ENCODE peak calls at places on chromosomes 2 and 18, in six cellular contexts. P, T, W, U, G and J are unnamed samples.

GRCh38 chr2:170157025-170157684 is 20.8 kb upstream of the MYO3B start:
- DNase-seq in P (no peak), T (no peak), W (no peak), U (no peak), G (no peak), J (no peak)

GRCh38 chr2:42696987-42697386 is 66.9 kb downstream of the OXER1 start:
- DNase-seq in P (peak), T (no peak), W (no peak), U (no peak), G (no peak), J (no peak)

GRCh38 chr2:37793004-37793403 is 121.6 kb upstream of the CDC42EP3 start:
- DNase-seq in P (no peak), T (no peak), W (no peak), U (no peak), G (no peak), J (no peak)

GRCh38 chr2:144430722-144431163 is 89.2 kb downstream of the ZEB2 start:
- DNase-seq in P (no peak), T (no peak), W (no peak), U (peak), G (no peak), J (no peak)

GRCh38 chr18:13145636-13146190 is 72.8 kb upstream of the LDLRAD4 start:
- DNase-seq in P (no peak), T (no peak), W (no peak), U (no peak), G (no peak), J (no peak)

GRCh38 chr2:120874401-120874821 is 138.7 kb downstream of the GLI2 start:
- DNase-seq in P (no peak), T (no peak), W (peak), U (no peak), G (no peak), J (no peak)

GRCh38 chr2:66490588-66491001 is 55.7 kb downstream of the MEIS1 start:
- DNase-seq in P (no peak), T (no peak), W (no peak), U (no peak), G (no peak), J (no peak)

GRCh38 chr2:8572712-8573233 is 109.1 kb upstream of the ID2 start:
- DNase-seq in P (no peak), T (no peak), W (no peak), U (no peak), G (no peak), J (no peak)

GRCh38 chr2:28981620-28982371 is 698 bp downstream of the TOGARAM2 start:
- DNase-seq in P (no peak), T (no peak), W (no peak), U (no peak), G (no peak), J (no peak)

GRCh38 chr2:67337903-67338302 is 59.2 kb upstream of the ETAA1 start:
- DNase-seq in P (no peak), T (no peak), W (no peak), U (no peak), G (no peak), J (no peak)

GRCh38 chr2:35548171-35548570 is 807.4 kb upstream of the CRIM1 start:
- DNase-seq in P (no peak), T (no peak), W (no peak), U (no peak), G (no peak), J (no peak)

GRCh38 chr2:109197491-109198480 is 68.8 kb downstream of the SH3RF3 start:
- DNase-seq in P (no peak), T (no peak), W (no peak), U (no peak), G (peak), J (no peak)

GRCh38 chr2:226910384-226910783 is 74.5 kb downstream of the RHBDD1 start:
- DNase-seq in P (peak), T (no peak), W (no peak), U (no peak), G (no peak), J (no peak)

GRCh38 chr2:196334710-196335109 is 163.3 kb upstream of the STK17B start:
- DNase-seq in P (no peak), T (no peak), W (no peak), U (no peak), G (no peak), J (no peak)

GRCh38 chr2:227377461-227378351 is 1.4 kb downstream of the TM4SF20 start:
- DNase-seq in P (no peak), T (no peak), W (no peak), U (no peak), G (no peak), J (no peak)

GRCh38 chr2:83081835-83082522 is 1377.1 kb downstream of the SUCLG1 start:
- DNase-seq in P (peak), T (no peak), W (no peak), U (no peak), G (peak), J (no peak)

GRCh38 chr2:181161615-181162014 is 181.2 kb downstream of the UBE2E3 start:
- DNase-seq in P (no peak), T (no peak), W (no peak), U (no peak), G (no peak), J (no peak)

GRCh38 chr18:23883277-23883790 is 131.2 kb upstream of the TTC39C start:
- DNase-seq in P (no peak), T (no peak), W (no peak), U (peak), G (no peak), J (no peak)

GRCh38 chr2:203739351-203739750 is 32.9 kb downstream of the CD28 start:
- DNase-seq in P (no peak), T (no peak), W (no peak), U (no peak), G (no peak), J (no peak)

GRCh38 chr2:235639387-235639786 is 145.5 kb downstream of the AGAP1 start:
- DNase-seq in P (peak), T (no peak), W (no peak), U (peak), G (peak), J (no peak)

GRCh38 chr2:170221317-170222288 is 43.7 kb downstream of the MYO3B start:
- DNase-seq in P (peak), T (no peak), W (no peak), U (no peak), G (no peak), J (no peak)

GRCh38 chr2:217958206-217958888 is 44.4 kb downstream of the TNS1 start:
- DNase-seq in P (no peak), T (no peak), W (no peak), U (peak), G (no peak), J (no peak)

GRCh38 chr2:217958889-217959235 is 43.9 kb downstream of the TNS1 start:
- DNase-seq in P (no peak), T (no peak), W (no peak), U (no peak), G (no peak), J (no peak)

GRCh38 chr2:217959723-217960122 is 43.1 kb downstream of the TNS1 start:
- DNase-seq in P (no peak), T (peak), W (peak), U (peak), G (no peak), J (no peak)

GRCh38 chr2:217956895-217957457 is 45.8 kb downstream of the TNS1 start:
- DNase-seq in P (no peak), T (no peak), W (no peak), U (peak), G (no peak), J (no peak)

GRCh38 chr2:217960351-217960750 is 42.4 kb downstream of the TNS1 start:
- DNase-seq in P (no peak), T (no peak), W (no peak), U (peak), G (no peak), J (no peak)
- TF ChIP-seq CTCF in P (no peak), T (no peak), W (no peak), U (no peak), G (no peak), J (no peak)

GRCh38 chr2:142112648-142113278 is 18.1 kb downstream of the LRP1B start:
- DNase-seq in P (peak), T (no peak), W (no peak), U (no peak), G (peak), J (no peak)
- TF ChIP-seq CTCF in P (peak), T (peak), W (peak), U (no peak), G (peak), J (peak)

DNA sequence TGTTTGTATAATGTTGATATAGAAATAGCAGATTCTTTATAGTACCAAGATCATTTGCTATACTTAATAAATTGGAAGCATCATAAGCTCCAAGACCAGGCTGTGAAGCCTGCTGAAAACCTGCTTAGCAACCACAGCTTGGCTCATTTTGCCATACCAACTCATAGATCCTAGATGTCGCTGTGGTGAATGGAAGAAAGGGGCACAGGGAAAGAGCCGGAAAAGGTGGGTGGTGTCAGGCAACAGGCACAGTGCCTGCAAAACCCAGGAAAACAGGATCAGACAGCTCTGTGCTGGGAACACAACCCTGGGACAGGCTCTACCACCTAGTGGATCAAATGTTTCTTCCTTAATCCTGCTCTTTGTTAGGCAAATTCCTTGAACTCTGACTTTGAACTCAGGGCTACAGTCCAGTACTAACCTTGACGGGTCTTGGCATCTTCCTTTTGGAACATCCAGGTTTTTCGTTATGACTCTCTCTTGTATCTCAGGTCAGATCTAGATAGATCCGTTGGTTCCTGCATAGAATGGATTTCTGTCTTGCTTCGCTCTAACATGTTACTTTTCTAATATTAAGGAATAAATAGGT is 31.6 kb downstream of the TWSG1 start:
- DNase-seq in P (peak), T (peak), W (peak), U (peak), G (peak), J (peak)
- TF ChIP-seq CTCF in P (peak), T (peak), W (peak), U (peak), G (peak), J (no peak)

GRCh38 chr2:137659616-137660015 is 304.7 kb upstream of the HNMT start:
- DNase-seq in P (no peak), T (no peak), W (no peak), U (no peak), G (no peak), J (no peak)
- TF ChIP-seq CTCF in P (peak), T (peak), W (peak), U (no peak), G (no peak), J (no peak)

GRCh38 chr18:47758000-47758399 is 172.5 kb downstream of the SMAD2 start:
- DNase-seq in P (no peak), T (peak), W (peak), U (no peak), G (no peak), J (no peak)
- TF ChIP-seq CTCF in P (peak), T (peak), W (peak), U (no peak), G (no peak), J (peak)

GRCh38 chr2:206004004-206004693 is 81.8 kb downstream of the INO80D start:
- DNase-seq in P (peak), T (peak), W (peak), U (no peak), G (peak), J (no peak)
- TF ChIP-seq CTCF in P (peak), T (peak), W (peak), U (no peak), G (peak), J (peak)